ENCODE peak calls at places on chromosomes 13 and 19, in six cellular contexts. T is endothelial cell of umbilical vein, K is fibroblast of lung, H is PC-9, D is GM23248, G is neuronal stem cell. O is an unnamed sample.

GRCh38 chr13:114008964-114009589 is 35.2 kb upstream of the C13orf46 start:
- DNase-seq in H (no peak), D (no peak), G (no peak), K (no peak), T (no peak), O (no peak)

GRCh38 chr13:84479656-84480055 is 597.4 kb upstream of the SLITRK1 start:
- DNase-seq in K (no peak), G (no peak), H (no peak), T (no peak), D (peak; percentile 18), O (no peak)

GRCh38 chr13:40784540-40784939 is 4.9 kb upstream of the SLC25A15 start:
- DNase-seq in T (no peak), H (no peak), G (no peak), K (no peak), D (no peak), O (no peak)

GRCh38 chr13:30806784-30807183 is 71.4 kb downstream of the ALOX5AP start:
- DNase-seq in G (no peak), H (no peak), T (peak; percentile 72), K (peak; percentile 82), D (peak; percentile 90), O (peak; percentile 88)

GRCh38 chr19:19492026-19492610 is 23.2 kb downstream of the TSSK6 start:
- DNase-seq in D (no peak), G (no peak), H (no peak), K (no peak), T (no peak), O (peak; percentile 6)

GRCh38 chr19:709196-709964 is 645 bp downstream of the PALM start:
- DNase-seq in T (no peak), H (no peak), K (no peak), G (no peak), D (no peak), O (peak; percentile 62)

GRCh38 chr13:25372275-25373081 is 704 bp downstream of the ATP8A2 start:
- DNase-seq in T (no peak), D (peak; percentile 14), G (peak; percentile 48), K (no peak), H (no peak), O (peak; percentile 62)

GRCh38 chr19:21607453-21607852 is 102.1 kb downstream of the ZNF429 start:
- DNase-seq in G (no peak), K (no peak), H (no peak), D (no peak), T (no peak), O (no peak)

GRCh38 chr19:2942928-2943640 is 1.7 kb downstream of the ZNF77 start:
- DNase-seq in H (no peak), T (no peak), G (no peak), D (no peak), K (no peak), O (no peak)

GRCh38 chr19:35476149-35476548 is 14.1 kb downstream of the KRTDAP start:
- DNase-seq in T (no peak), G (no peak), K (no peak), H (no peak), D (no peak), O (no peak)

GRCh38 chr13:102769679-102770078 is 3.9 kb downstream of the TEX30 start:
- DNase-seq in K (peak; percentile 57), H (no peak), G (no peak), D (no peak), T (no peak), O (no peak)

GRCh38 chr19:17424743-17425365 is 5.0 kb downstream of the MVB12A start:
- DNase-seq in T (peak; percentile 48), D (peak; percentile 24), K (no peak), H (no peak), G (peak; percentile 76), O (peak; percentile 93)

GRCh38 chr13:110575322-110576069 is 14.0 kb upstream of the RAB20 start:
- DNase-seq in K (peak; percentile 59), T (no peak), G (no peak), H (peak; percentile 29), D (peak; percentile 39), O (no peak)

GRCh38 chr19:17470204-17470841 is at the start of gene SLC27A1:
- DNase-seq in G (peak; percentile 99), D (peak; percentile 100), T (peak; percentile 99), K (peak; percentile 98), H (peak; percentile 99), O (peak; percentile 98)

GRCh38 chr13:30874561-30874960 is 31.5 kb upstream of the MEDAG start:
- DNase-seq in D (peak; percentile 62), T (no peak), K (no peak), G (no peak), H (no peak), O (no peak)

GRCh38 chr13:105579821-105580707 is 955.4 kb downstream of the EFNB2 start:
- DNase-seq in G (no peak), T (no peak), D (no peak), K (no peak), H (no peak), O (no peak)

GRCh38 chr13:45362939-45363338 is 22.0 kb upstream of the TPT1 start:
- DNase-seq in K (no peak), H (no peak), T (no peak), G (no peak), D (no peak), O (no peak)

GRCh38 chr19:17766543-17767131 is 15.4 kb downstream of the FCHO1 start:
- DNase-seq in D (peak; percentile 85), K (peak; percentile 79), T (peak; percentile 73), G (peak; percentile 70), H (peak; percentile 88), O (peak; percentile 88)

GRCh38 chr19:23062921-23063320 is 53.9 kb upstream of the ZNF730 start:
- DNase-seq in K (no peak), T (no peak), G (no peak), H (no peak), D (no peak), O (no peak)

GRCh38 chr19:13151605-13152355 is 1.6 kb downstream of the IER2 start:
- DNase-seq in G (peak; percentile 97), H (peak; percentile 97), K (peak; percentile 98), D (peak; percentile 98), T (peak; percentile 97), O (peak; percentile 99)

GRCh38 chr19:459724-460511 is 915 bp downstream of the SHC2 start:
- DNase-seq in H (peak; percentile 51), T (peak; percentile 63), G (peak; percentile 60), D (peak; percentile 36), K (peak; percentile 28), O (peak; percentile 97)

GRCh38 chr13:38463047-38463446 is 113.4 kb downstream of the UFM1 start:
- DNase-seq in G (no peak), T (no peak), K (no peak), D (no peak), H (no peak), O (no peak)

GRCh38 chr13:29434217-29434940 is 161.1 kb downstream of the SLC7A1 start:
- DNase-seq in T (no peak), K (no peak), D (no peak), G (no peak), H (no peak), O (no peak)

GRCh38 chr13:29428310-29428991 is 167.0 kb downstream of the SLC7A1 start:
- DNase-seq in H (no peak), D (peak; percentile 73), G (peak; percentile 31), T (no peak), K (no peak), O (no peak)

GRCh38 chr13:29427937-29428309 is 167.6 kb downstream of the SLC7A1 start:
- DNase-seq in D (no peak), G (no peak), H (no peak), T (no peak), K (no peak), O (no peak)

GRCh38 chr13:29428992-29429315 is 166.5 kb downstream of the SLC7A1 start:
- DNase-seq in K (no peak), H (no peak), D (no peak), G (no peak), T (no peak), O (no peak)

GRCh38 chr13:29429496-29429895 is 166.0 kb downstream of the SLC7A1 start:
- DNase-seq in D (peak; percentile 64), T (no peak), K (no peak), H (no peak), G (no peak), O (no peak)
- H3K4me3 ChIP-seq in D (peak overlapping the region; percentile 75), T (no peak overlapping the region), K (no peak overlapping the region), H (no peak overlapping the region), G (no peak overlapping the region), O (no peak overlapping the region)

GRCh38 chr13:97235549-97236206 is 13.5 kb downstream of the MBNL2 start:
- DNase-seq in H (no peak), G (no peak), T (peak; percentile 64), K (no peak), D (no peak), O (no peak)
- H3K4me1 ChIP-seq in H (peaks cover 9% of the 10 kb centered on the region), G (no peaks in the 10 kb centered on the region), T (peaks cover 70% of the 10 kb centered on the region), K (peaks cover 11% of the 10 kb centered on the region), D (peaks cover 39% of the 10 kb centered on the region), O (peaks cover 21% of the 10 kb centered on the region)

DNA sequence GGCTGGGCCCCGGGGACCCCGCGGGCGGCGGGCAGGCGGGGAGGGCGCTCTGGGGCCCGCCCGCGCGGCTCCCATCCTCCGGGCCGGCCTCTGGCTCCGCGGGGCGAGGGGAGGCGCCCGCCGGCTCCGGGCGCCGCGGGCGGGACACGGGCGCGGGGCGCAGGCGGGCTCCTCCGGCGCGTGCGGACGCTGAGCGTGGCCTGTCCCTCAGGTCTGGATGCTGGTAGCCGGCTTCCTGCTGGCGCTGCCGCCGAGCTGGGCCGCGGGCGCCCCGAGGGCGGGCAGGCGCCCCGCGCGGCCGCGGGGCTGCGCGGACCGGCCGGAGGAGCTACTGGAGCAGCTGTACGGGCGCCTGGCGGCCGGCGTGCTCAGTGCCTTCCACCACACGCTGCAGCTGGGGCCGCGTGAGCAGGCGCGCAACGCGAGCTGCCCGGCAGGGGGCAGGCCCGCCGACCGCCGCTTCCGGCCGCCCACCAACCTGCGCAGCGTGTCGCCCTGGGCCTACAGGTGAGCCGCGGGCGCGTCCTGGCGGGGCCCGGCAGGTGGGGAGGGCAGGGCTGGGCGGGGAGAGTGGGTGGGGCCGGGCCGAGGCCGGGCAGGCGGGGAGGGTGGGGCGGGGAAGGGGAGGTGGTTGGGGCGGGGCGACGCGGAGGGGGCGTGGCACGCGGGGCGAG is 423 bp downstream of the IL17D start:
- DNase-seq in G (peak; percentile 67), T (peak; percentile 66), D (peak; percentile 93), H (peak; percentile 87), K (peak; percentile 78), O (peak; percentile 100)
- H2AFZ ChIP-seq in G (peak overlapping the region; percentile 83), T (peak overlapping the region; percentile 53), D (no peak overlapping the region), H (no peak overlapping the region), K (no peak overlapping the region), O (no peak overlapping the region)

DNA sequence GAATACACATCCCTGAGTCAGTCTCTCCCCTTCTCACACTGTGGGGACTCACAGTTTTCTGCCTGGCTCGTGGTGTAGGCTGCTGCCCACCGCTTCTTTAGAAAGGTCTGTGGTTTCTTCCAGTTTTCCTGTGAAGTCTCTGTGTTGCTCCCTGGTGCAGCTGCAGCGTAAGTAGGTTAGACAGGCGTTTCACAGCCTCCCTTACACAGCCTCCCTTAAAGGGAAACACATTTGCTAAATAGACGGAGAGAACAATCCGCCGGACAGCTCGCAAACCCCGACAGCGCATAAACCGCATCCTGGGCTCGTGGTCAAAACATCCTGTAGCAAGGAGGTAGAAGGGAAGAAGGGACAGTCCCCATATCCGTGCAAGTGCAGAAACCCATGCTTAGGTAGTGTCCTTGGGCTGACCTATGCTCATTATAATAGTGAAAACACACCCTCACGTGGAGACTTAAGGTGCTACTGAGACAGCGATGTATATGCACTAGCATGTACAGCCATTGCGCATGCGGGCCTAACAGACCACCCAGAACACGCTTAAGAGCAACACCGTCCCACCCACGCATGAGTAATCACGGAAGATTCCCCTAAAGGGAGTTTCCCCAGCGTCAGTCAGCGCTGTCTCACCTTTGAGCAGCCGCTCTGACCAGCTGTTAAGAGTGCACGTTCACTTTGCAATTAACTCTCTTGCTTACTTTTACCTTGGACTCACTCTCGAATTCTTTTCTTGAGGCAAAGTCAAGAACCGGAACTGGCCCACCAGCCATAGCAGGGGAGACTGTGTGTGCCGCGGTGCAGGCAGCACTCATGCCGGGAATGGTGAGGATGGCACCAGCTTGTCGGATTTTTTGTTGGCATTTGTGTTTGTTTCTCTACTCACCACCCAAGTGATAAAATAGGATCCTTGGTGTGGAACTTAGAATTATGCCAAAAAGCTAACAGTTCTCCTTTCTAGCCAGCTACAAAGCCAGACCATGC is 16.6 kb downstream of the SIGLEC8 start:
- DNase-seq in H (no peak), G (no peak), D (no peak), K (no peak), T (no peak), O (no peak)
- H3K4me3 ChIP-seq in H (no peak overlapping the region), G (no peak overlapping the region), D (no peak overlapping the region), K (no peak overlapping the region), T (no peak overlapping the region), O (no peak overlapping the region)